ENCODE peak calls at places on chromosomes 7 and 10, in seven cellular contexts. One of them, this sample, is unnamed.

GRCh38 chr7:15885678-15886077 is 199.2 kb upstream of the MEOX2 start:
- DNase-seq in pancreas: no peak
- DNase-seq in retinal pigment epithelial cell: no peak
- DNase-seq in GM12865: no peak
- DNase-seq in AG04450: no peak
- DNase-seq in spleen: no peak
- DNase-seq in thoracic aorta: no peak
- DNase-seq in this sample: no peak

GRCh38 chr10:35336921-35337741 is 822 bp downstream of the CCNY start:
- DNase-seq in AG04450: no peak
- DNase-seq in spleen: peak; percentile 91
- DNase-seq in pancreas: peak; percentile 42
- DNase-seq in GM12865: no peak
- DNase-seq in retinal pigment epithelial cell: no peak
- DNase-seq in thoracic aorta: no peak
- DNase-seq in this sample: no peak

GRCh38 chr7:80097756-80098155 is 36.9 kb upstream of the GNAI1 start:
- DNase-seq in GM12865: no peak
- DNase-seq in retinal pigment epithelial cell: no peak
- DNase-seq in spleen: no peak
- DNase-seq in AG04450: no peak
- DNase-seq in pancreas: no peak
- DNase-seq in thoracic aorta: no peak
- DNase-seq in this sample: no peak

GRCh38 chr10:60957667-60958221 is 13.8 kb upstream of the RHOBTB1 start:
- DNase-seq in retinal pigment epithelial cell: no peak
- DNase-seq in GM12865: no peak
- DNase-seq in AG04450: no peak
- DNase-seq in pancreas: no peak
- DNase-seq in spleen: no peak
- DNase-seq in thoracic aorta: no peak
- DNase-seq in this sample: no peak

GRCh38 chr10:11180228-11180627 is 162.6 kb downstream of the CELF2 start:
- DNase-seq in spleen: peak; percentile 84
- DNase-seq in thoracic aorta: no peak
- DNase-seq in pancreas: no peak
- DNase-seq in AG04450: no peak
- DNase-seq in GM12865: peak; percentile 82
- DNase-seq in retinal pigment epithelial cell: no peak
- DNase-seq in this sample: no peak

GRCh38 chr7:152663926-152664325 is 12.0 kb downstream of the XRCC2 start:
- DNase-seq in retinal pigment epithelial cell: no peak
- DNase-seq in AG04450: no peak
- DNase-seq in GM12865: no peak
- DNase-seq in pancreas: no peak
- DNase-seq in thoracic aorta: no peak
- DNase-seq in spleen: no peak
- DNase-seq in this sample: no peak

GRCh38 chr7:37510043-37510634 is 61.5 kb upstream of the ELMO1 start:
- DNase-seq in GM12865: peak; percentile 42
- DNase-seq in thoracic aorta: no peak
- DNase-seq in AG04450: no peak
- DNase-seq in spleen: no peak
- DNase-seq in pancreas: no peak
- DNase-seq in retinal pigment epithelial cell: no peak
- DNase-seq in this sample: no peak

GRCh38 chr7:3961857-3962503 is 660.9 kb downstream of the SDK1 start:
- DNase-seq in pancreas: no peak
- DNase-seq in GM12865: no peak
- DNase-seq in retinal pigment epithelial cell: no peak
- DNase-seq in AG04450: no peak
- DNase-seq in thoracic aorta: no peak
- DNase-seq in spleen: no peak
- DNase-seq in this sample: no peak

GRCh38 chr7:119783799-119784198 is 489.2 kb upstream of the KCND2 start:
- DNase-seq in pancreas: peak; percentile 14
- DNase-seq in GM12865: no peak
- DNase-seq in AG04450: no peak
- DNase-seq in spleen: no peak
- DNase-seq in retinal pigment epithelial cell: no peak
- DNase-seq in thoracic aorta: no peak
- DNase-seq in this sample: no peak

GRCh38 chr7:6640246-6640721 is 3.2 kb downstream of the ZNF316 start:
- DNase-seq in AG04450: no peak
- DNase-seq in GM12865: no peak
- DNase-seq in retinal pigment epithelial cell: no peak
- DNase-seq in pancreas: no peak
- DNase-seq in thoracic aorta: no peak
- DNase-seq in spleen: no peak
- DNase-seq in this sample: no peak

GRCh38 chr7:135392701-135393100 is 117.2 kb downstream of the CNOT4 start:
- DNase-seq in thoracic aorta: no peak
- DNase-seq in pancreas: no peak
- DNase-seq in GM12865: no peak
- DNase-seq in spleen: no peak
- DNase-seq in AG04450: no peak
- DNase-seq in retinal pigment epithelial cell: no peak
- DNase-seq in this sample: no peak

GRCh38 chr10:118730699-118731456 is 23.9 kb downstream of the CACUL1 start:
- DNase-seq in thoracic aorta: no peak
- DNase-seq in AG04450: no peak
- DNase-seq in retinal pigment epithelial cell: no peak
- DNase-seq in pancreas: no peak
- DNase-seq in spleen: no peak
- DNase-seq in GM12865: no peak
- DNase-seq in this sample: no peak

GRCh38 chr7:155069992-155070827 is at the start of gene HTR5A:
- DNase-seq in AG04450: peak; percentile 59
- DNase-seq in pancreas: peak; percentile 82
- DNase-seq in retinal pigment epithelial cell: peak; percentile 46
- DNase-seq in spleen: peak; percentile 87
- DNase-seq in GM12865: peak; percentile 84
- DNase-seq in thoracic aorta: no peak
- DNase-seq in this sample: peak; percentile 16

GRCh38 chr10:42973870-42974692 is 102.8 kb upstream of the RET start:
- DNase-seq in AG04450: no peak
- DNase-seq in pancreas: peak; percentile 4
- DNase-seq in spleen: peak; percentile 57
- DNase-seq in thoracic aorta: no peak
- DNase-seq in retinal pigment epithelial cell: no peak
- DNase-seq in GM12865: no peak
- DNase-seq in this sample: no peak

GRCh38 chr7:36473454-36474282 is 84.0 kb downstream of the ANLN start:
- DNase-seq in GM12865: peak; percentile 33
- DNase-seq in pancreas: peak; percentile 48
- DNase-seq in spleen: no peak
- DNase-seq in AG04450: no peak
- DNase-seq in thoracic aorta: no peak
- DNase-seq in retinal pigment epithelial cell: no peak
- DNase-seq in this sample: no peak

GRCh38 chr7:988426-988911 is 5.5 kb downstream of the CYP2W1 start:
- DNase-seq in AG04450: no peak
- DNase-seq in pancreas: no peak
- DNase-seq in GM12865: no peak
- DNase-seq in spleen: no peak
- DNase-seq in thoracic aorta: no peak
- DNase-seq in retinal pigment epithelial cell: no peak
- DNase-seq in this sample: no peak

GRCh38 chr7:47278043-47278442 is 303.9 kb downstream of the TNS3 start:
- DNase-seq in thoracic aorta: no peak
- DNase-seq in retinal pigment epithelial cell: no peak
- DNase-seq in pancreas: no peak
- DNase-seq in GM12865: no peak
- DNase-seq in spleen: no peak
- DNase-seq in AG04450: no peak
- DNase-seq in this sample: no peak

GRCh38 chr7:134480730-134481129 is 21.8 kb upstream of the AKR1B1 start:
- DNase-seq in GM12865: no peak
- DNase-seq in retinal pigment epithelial cell: no peak
- DNase-seq in AG04450: no peak
- DNase-seq in spleen: no peak
- DNase-seq in pancreas: no peak
- DNase-seq in thoracic aorta: no peak
- DNase-seq in this sample: no peak

GRCh38 chr7:129721139-129721538 is 109.6 kb downstream of the NRF1 start:
- DNase-seq in GM12865: no peak
- DNase-seq in retinal pigment epithelial cell: no peak
- DNase-seq in spleen: no peak
- DNase-seq in pancreas: no peak
- DNase-seq in thoracic aorta: no peak
- DNase-seq in AG04450: no peak
- DNase-seq in this sample: no peak

GRCh38 chr7:123271231-123271630 is 71.5 kb upstream of the SLC13A1 start:
- DNase-seq in pancreas: no peak
- DNase-seq in retinal pigment epithelial cell: peak; percentile 23
- DNase-seq in GM12865: no peak
- DNase-seq in thoracic aorta: no peak
- DNase-seq in AG04450: no peak
- DNase-seq in spleen: no peak
- DNase-seq in this sample: peak; percentile 5

GRCh38 chr10:80192553-80192952 is 12.8 kb downstream of the ANXA11 start:
- DNase-seq in AG04450: no peak
- DNase-seq in retinal pigment epithelial cell: no peak
- DNase-seq in pancreas: no peak
- DNase-seq in spleen: no peak
- DNase-seq in GM12865: no peak
- DNase-seq in thoracic aorta: no peak
- DNase-seq in this sample: no peak

GRCh38 chr10:80195046-80195574 is 10.2 kb downstream of the ANXA11 start:
- DNase-seq in spleen: no peak
- DNase-seq in pancreas: no peak
- DNase-seq in retinal pigment epithelial cell: no peak
- DNase-seq in thoracic aorta: no peak
- DNase-seq in AG04450: no peak
- DNase-seq in GM12865: no peak
- DNase-seq in this sample: no peak

GRCh38 chr10:80188713-80189112 is 16.6 kb downstream of the ANXA11 start:
- DNase-seq in pancreas: no peak
- DNase-seq in thoracic aorta: no peak
- DNase-seq in retinal pigment epithelial cell: no peak
- DNase-seq in spleen: peak; percentile 76
- DNase-seq in GM12865: no peak
- DNase-seq in AG04450: no peak
- DNase-seq in this sample: no peak

GRCh38 chr10:80194373-80195045 is 10.8 kb downstream of the ANXA11 start:
- DNase-seq in thoracic aorta: no peak
- DNase-seq in AG04450: no peak
- DNase-seq in GM12865: no peak
- DNase-seq in retinal pigment epithelial cell: no peak
- DNase-seq in spleen: peak; percentile 73
- DNase-seq in pancreas: no peak
- DNase-seq in this sample: no peak

GRCh38 chr10:80191589-80192270 is 13.6 kb downstream of the ANXA11 start:
- DNase-seq in thoracic aorta: no peak
- DNase-seq in retinal pigment epithelial cell: no peak
- DNase-seq in GM12865: no peak
- DNase-seq in spleen: no peak
- DNase-seq in pancreas: peak; percentile 86
- DNase-seq in AG04450: no peak
- DNase-seq in this sample: no peak
- H3K4me3 ChIP-seq in thoracic aorta: no peak overlapping the region
- H3K4me3 ChIP-seq in retinal pigment epithelial cell: no peak overlapping the region
- H3K4me3 ChIP-seq in GM12865: no peak overlapping the region
- H3K4me3 ChIP-seq in spleen: no peak overlapping the region
- H3K4me3 ChIP-seq in pancreas: no peak overlapping the region
- H3K4me3 ChIP-seq in AG04450: no peak overlapping the region
- H3K4me3 ChIP-seq in this sample: no peak overlapping the region

GRCh38 chr10:88557659-88558058 is 25.5 kb downstream of the RNLS start:
- DNase-seq in GM12865: no peak
- DNase-seq in thoracic aorta: no peak
- DNase-seq in retinal pigment epithelial cell: no peak
- DNase-seq in pancreas: no peak
- DNase-seq in spleen: no peak
- DNase-seq in AG04450: peak; percentile 15
- DNase-seq in this sample: no peak

GRCh38 chr10:88555190-88555894 is 27.8 kb downstream of the RNLS start:
- DNase-seq in pancreas: no peak
- DNase-seq in thoracic aorta: no peak
- DNase-seq in retinal pigment epithelial cell: no peak
- DNase-seq in spleen: no peak
- DNase-seq in AG04450: no peak
- DNase-seq in GM12865: no peak
- DNase-seq in this sample: no peak

GRCh38 chr10:88557246-88557645 is 25.9 kb downstream of the RNLS start:
- DNase-seq in thoracic aorta: no peak
- DNase-seq in AG04450: no peak
- DNase-seq in pancreas: no peak
- DNase-seq in GM12865: no peak
- DNase-seq in spleen: no peak
- DNase-seq in retinal pigment epithelial cell: no peak
- DNase-seq in this sample: no peak

GRCh38 chr10:88553116-88553752 is 29.9 kb downstream of the RNLS start:
- DNase-seq in retinal pigment epithelial cell: peak; percentile 62
- DNase-seq in AG04450: peak; percentile 61
- DNase-seq in pancreas: no peak
- DNase-seq in spleen: no peak
- DNase-seq in thoracic aorta: no peak
- DNase-seq in GM12865: peak; percentile 85
- DNase-seq in this sample: peak; percentile 28
- TF ChIP-seq CTCF in retinal pigment epithelial cell: peak; percentile 87
- TF ChIP-seq CTCF in AG04450: peak; percentile 85
- TF ChIP-seq CTCF in pancreas: peak; percentile 36
- TF ChIP-seq CTCF in spleen: peak; percentile 80
- TF ChIP-seq CTCF in thoracic aorta: peak; percentile 75
- TF ChIP-seq CTCF in GM12865: peak; percentile 73
- TF ChIP-seq CTCF in this sample: peak; percentile 84

GRCh38 chr10:13703101-13703818 is 116.5 kb downstream of the PRPF18 start:
- DNase-seq in thoracic aorta: no peak
- DNase-seq in GM12865: no peak
- DNase-seq in retinal pigment epithelial cell: no peak
- DNase-seq in pancreas: no peak
- DNase-seq in spleen: no peak
- DNase-seq in AG04450: no peak
- DNase-seq in this sample: no peak
- H3K4me3 ChIP-seq in thoracic aorta: no peak overlapping the region
- H3K4me3 ChIP-seq in GM12865: no peak overlapping the region
- H3K4me3 ChIP-seq in retinal pigment epithelial cell: no peak overlapping the region
- H3K4me3 ChIP-seq in pancreas: no peak overlapping the region
- H3K4me3 ChIP-seq in spleen: peak overlapping the region; percentile 10
- H3K4me3 ChIP-seq in AG04450: peak overlapping the region; percentile 27
- H3K4me3 ChIP-seq in this sample: no peak overlapping the region

DNA sequence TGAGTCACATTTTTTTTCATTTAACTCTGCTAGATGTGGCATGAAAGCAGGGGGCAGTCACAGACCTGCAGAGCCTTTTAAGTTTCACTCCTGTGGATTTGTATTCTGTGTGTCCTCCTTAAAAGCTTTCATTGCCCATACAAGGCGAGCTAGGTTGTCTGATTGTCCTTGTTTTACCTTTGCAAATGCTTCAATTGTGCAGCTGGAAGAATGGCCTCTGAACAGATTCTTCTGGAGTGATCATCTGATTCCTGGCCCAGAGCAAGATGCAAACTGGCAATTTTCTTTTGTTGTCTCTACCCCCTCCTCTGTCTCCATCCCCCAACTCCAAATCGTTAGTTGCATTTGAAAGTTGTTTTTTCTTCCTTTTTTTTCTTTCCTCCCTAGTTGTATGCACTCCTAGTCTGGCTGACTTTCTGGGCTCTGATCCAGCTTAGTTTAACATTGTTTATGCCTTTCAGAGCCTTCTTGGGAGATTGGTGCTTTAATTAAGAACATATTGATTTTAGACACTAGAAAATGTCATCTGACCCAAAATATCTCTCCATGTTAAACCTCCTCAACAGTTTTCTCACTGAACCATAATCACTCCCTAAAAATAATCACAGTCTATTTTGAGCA is 150.2 kb downstream of the REEP3 start:
- DNase-seq in retinal pigment epithelial cell: peak; percentile 56
- DNase-seq in thoracic aorta: no peak
- DNase-seq in pancreas: no peak
- DNase-seq in AG04450: peak; percentile 55
- DNase-seq in GM12865: no peak
- DNase-seq in spleen: no peak
- DNase-seq in this sample: no peak
- TF ChIP-seq CTCF in retinal pigment epithelial cell: peak; percentile 3
- TF ChIP-seq CTCF in thoracic aorta: no peak
- TF ChIP-seq CTCF in pancreas: no peak
- TF ChIP-seq CTCF in AG04450: no peak
- TF ChIP-seq CTCF in GM12865: no peak
- TF ChIP-seq CTCF in spleen: no peak
- TF ChIP-seq CTCF in this sample: no peak